ENCODE peak calls at places on chromosome 12, in four cellular contexts. B is SJCRH30, D is HFF-Myc, R is GM18507. V is an unnamed sample.

GRCh38 chr12:94571556-94571955 is 78.8 kb downstream of the TMCC3 start:
- DNase-seq in B (peak), D (peak), R (no peak), V (peak)

GRCh38 chr12:121240484-121241202 is 30.7 kb downstream of the P2RX4 start:
- DNase-seq in B (peak), D (no peak), R (no peak), V (peak)

GRCh38 chr12:13126494-13126893 is 23.0 kb upstream of the GSG1 start:
- DNase-seq in B (no peak), D (no peak), R (no peak), V (no peak)

GRCh38 chr12:111773801-111774551 is 7.2 kb downstream of the ALDH2 start:
- DNase-seq in B (peak), D (peak), R (no peak), V (no peak)

GRCh38 chr12:4270670-4271432 is 2.7 kb upstream of the CCND2 start:
- DNase-seq in B (peak), D (no peak), R (no peak), V (no peak)

GRCh38 chr12:57519758-57520007 is 631 bp downstream of the DDIT3 start:
- DNase-seq in B (peak), D (no peak), R (no peak), V (no peak)

GRCh38 chr12:26906704-26907103 is 31.1 kb downstream of the INTS13 start:
- DNase-seq in B (peak), D (no peak), R (no peak), V (no peak)

GRCh38 chr12:18430425-18431048 is 169.2 kb downstream of the PIK3C2G start:
- DNase-seq in B (peak), D (peak), R (no peak), V (peak)

GRCh38 chr12:8065991-8066594 is at the start of gene C3AR1:
- DNase-seq in B (peak), D (peak), R (no peak), V (no peak)

GRCh38 chr12:47942327-47943230 is 20.8 kb upstream of the TMEM106C start:
- DNase-seq in B (no peak), D (no peak), R (no peak), V (no peak)

GRCh38 chr12:117316336-117316735 is 45.1 kb downstream of the NOS1 start:
- DNase-seq in B (no peak), D (no peak), R (no peak), V (no peak)

GRCh38 chr12:104006929-104007328 is 41.3 kb downstream of the TDG start:
- DNase-seq in B (no peak), D (no peak), R (no peak), V (no peak)

GRCh38 chr12:27334052-27334720 is 1.6 kb downstream of the BMAL2 start:
- DNase-seq in B (no peak), D (no peak), R (peak), V (no peak)

V was measured in smooth muscle cell of the brain vasculature.